ENCODE peak calls at places on chromosomes 7 and 10, in four cellular contexts. One of them, this sample, is unnamed.

GRCh38 chr10:113463777-113464176 is 89.1 kb upstream of the HABP2 start:
- DNase-seq in uterus: no peak
- DNase-seq in mammary epithelial cell: no peak
- DNase-seq in endodermal cell: no peak
- DNase-seq in this sample: peak

GRCh38 chr7:104903781-104904180 is 110.2 kb upstream of the KMT2E start:
- DNase-seq in uterus: no peak
- DNase-seq in mammary epithelial cell: no peak
- DNase-seq in endodermal cell: no peak
- DNase-seq in this sample: no peak

GRCh38 chr7:38191791-38192190 is 13.7 kb downstream of the STARD3NL start:
- DNase-seq in uterus: no peak
- DNase-seq in mammary epithelial cell: no peak
- DNase-seq in endodermal cell: no peak
- DNase-seq in this sample: no peak

GRCh38 chr10:22702348-22702747 is 12.0 kb downstream of the PIP4K2A start:
- DNase-seq in uterus: no peak
- DNase-seq in mammary epithelial cell: no peak
- DNase-seq in endodermal cell: no peak
- DNase-seq in this sample: peak

GRCh38 chr7:155369766-155370165 is 72.1 kb downstream of the INSIG1 start:
- DNase-seq in uterus: no peak
- DNase-seq in mammary epithelial cell: no peak
- DNase-seq in endodermal cell: no peak
- DNase-seq in this sample: no peak

GRCh38 chr7:135164357-135165021 is 6.0 kb downstream of the CYREN start:
- DNase-seq in uterus: no peak
- DNase-seq in mammary epithelial cell: no peak
- DNase-seq in endodermal cell: no peak
- DNase-seq in this sample: no peak

GRCh38 chr10:72170263-72170662 is 45.5 kb upstream of the ANAPC16 start:
- DNase-seq in uterus: no peak
- DNase-seq in mammary epithelial cell: no peak
- DNase-seq in endodermal cell: no peak
- DNase-seq in this sample: peak

GRCh38 chr7:52917982-52918578 is 117.4 kb upstream of the POM121L12 start:
- DNase-seq in uterus: no peak
- DNase-seq in mammary epithelial cell: no peak
- DNase-seq in endodermal cell: peak
- DNase-seq in this sample: no peak

GRCh38 chr10:131574707-131575430 is 263.3 kb upstream of the TCERG1L start:
- DNase-seq in uterus: no peak
- DNase-seq in mammary epithelial cell: no peak
- DNase-seq in endodermal cell: peak
- DNase-seq in this sample: no peak

GRCh38 chr10:104406715-104407517 is 53.3 kb downstream of the CFAP58 start:
- DNase-seq in uterus: no peak
- DNase-seq in mammary epithelial cell: peak
- DNase-seq in endodermal cell: no peak
- DNase-seq in this sample: peak

GRCh38 chr10:128463991-128464755 is 337.9 kb upstream of the MKI67 start:
- DNase-seq in uterus: peak
- DNase-seq in mammary epithelial cell: peak
- DNase-seq in endodermal cell: peak
- DNase-seq in this sample: peak

GRCh38 chr10:73263948-73264347 is 11.5 kb upstream of the MRPS16 start:
- DNase-seq in uterus: no peak
- DNase-seq in mammary epithelial cell: peak
- DNase-seq in endodermal cell: no peak
- DNase-seq in this sample: peak

GRCh38 chr7:114182837-114183236 is 231.8 kb upstream of the FOXP2 start:
- DNase-seq in uterus: no peak
- DNase-seq in mammary epithelial cell: no peak
- DNase-seq in endodermal cell: no peak
- DNase-seq in this sample: no peak

GRCh38 chr7:16071246-16071857 is 350.0 kb downstream of the CRPPA start:
- DNase-seq in uterus: no peak
- DNase-seq in mammary epithelial cell: peak
- DNase-seq in endodermal cell: peak
- DNase-seq in this sample: peak

GRCh38 chr10:24988831-24989769 is 26.9 kb downstream of the ENKUR start:
- DNase-seq in uterus: no peak
- DNase-seq in mammary epithelial cell: no peak
- DNase-seq in endodermal cell: no peak
- DNase-seq in this sample: no peak

GRCh38 chr7:139108256-139109187 is 998 bp downstream of the ZC3HAV1 start:
- DNase-seq in uterus: peak
- DNase-seq in mammary epithelial cell: peak
- DNase-seq in endodermal cell: peak
- DNase-seq in this sample: peak

GRCh38 chr10:128751284-128751683 is 625.1 kb upstream of the MKI67 start:
- DNase-seq in uterus: no peak
- DNase-seq in mammary epithelial cell: no peak
- DNase-seq in endodermal cell: no peak
- DNase-seq in this sample: no peak

GRCh38 chr10:78745445-78745844 is 323.3 kb upstream of the ZMIZ1 start:
- DNase-seq in uterus: no peak
- DNase-seq in mammary epithelial cell: no peak
- DNase-seq in endodermal cell: no peak
- DNase-seq in this sample: no peak

GRCh38 chr10:126315471-126316177 is 72.7 kb downstream of the ADAM12 start:
- DNase-seq in uterus: no peak
- DNase-seq in mammary epithelial cell: no peak
- DNase-seq in endodermal cell: no peak
- DNase-seq in this sample: peak

GRCh38 chr10:3147117-3147820 is 25.3 kb downstream of the PITRM1 start:
- DNase-seq in uterus: no peak
- DNase-seq in mammary epithelial cell: no peak
- DNase-seq in endodermal cell: no peak
- DNase-seq in this sample: no peak

GRCh38 chr10:13503745-13504463 is 24.9 kb downstream of the BEND7 start:
- DNase-seq in uterus: no peak
- DNase-seq in mammary epithelial cell: peak
- DNase-seq in endodermal cell: no peak
- DNase-seq in this sample: peak

GRCh38 chr7:44184221-44184873 is 4.9 kb downstream of the GCK start:
- DNase-seq in uterus: no peak
- DNase-seq in mammary epithelial cell: peak
- DNase-seq in endodermal cell: peak
- DNase-seq in this sample: peak

GRCh38 chr10:116106611-116107010 is 166.4 kb downstream of the GFRA1 start:
- DNase-seq in uterus: no peak
- DNase-seq in mammary epithelial cell: no peak
- DNase-seq in endodermal cell: peak
- DNase-seq in this sample: no peak

GRCh38 chr7:116953372-116953726 is at the start of gene ST7:
- DNase-seq in uterus: peak
- DNase-seq in mammary epithelial cell: peak
- DNase-seq in endodermal cell: peak
- DNase-seq in this sample: peak

GRCh38 chr10:75356484-75356883 is 45.1 kb downstream of the ZNF503 start:
- DNase-seq in uterus: no peak
- DNase-seq in mammary epithelial cell: no peak
- DNase-seq in endodermal cell: peak
- DNase-seq in this sample: no peak

GRCh38 chr10:51269816-51270215 is 195.5 kb downstream of the PRKG1 start:
- DNase-seq in uterus: no peak
- DNase-seq in mammary epithelial cell: no peak
- DNase-seq in endodermal cell: no peak
- DNase-seq in this sample: peak

GRCh38 chr7:141231018-141231792 is 157.3 kb downstream of the TMEM178B start:
- DNase-seq in uterus: no peak
- DNase-seq in mammary epithelial cell: no peak
- DNase-seq in endodermal cell: peak
- DNase-seq in this sample: peak

GRCh38 chr10:133396035-133396624 is 2.2 kb downstream of the MTG1 start:
- DNase-seq in uterus: no peak
- DNase-seq in mammary epithelial cell: no peak
- DNase-seq in endodermal cell: no peak
- DNase-seq in this sample: no peak

GRCh38 chr10:89241491-89242339 is 9.9 kb downstream of the LIPA start:
- DNase-seq in uterus: no peak
- DNase-seq in mammary epithelial cell: peak
- DNase-seq in endodermal cell: no peak
- DNase-seq in this sample: no peak

GRCh38 chr7:103981003-103981423 is 8.4 kb downstream of the RELN start:
- DNase-seq in uterus: no peak
- DNase-seq in mammary epithelial cell: no peak
- DNase-seq in endodermal cell: no peak
- DNase-seq in this sample: no peak

GRCh38 chr10:110392860-110393732 is 88.4 kb upstream of the SMNDC1 start:
- DNase-seq in uterus: peak
- DNase-seq in mammary epithelial cell: peak
- DNase-seq in endodermal cell: no peak
- DNase-seq in this sample: peak

GRCh38 chr10:100827819-100828743 is 82.7 kb downstream of the PAX2 start:
- DNase-seq in uterus: no peak
- DNase-seq in mammary epithelial cell: peak
- DNase-seq in endodermal cell: peak
- DNase-seq in this sample: no peak

GRCh38 chr7:35366167-35367155 is 112.6 kb upstream of the TBX20 start:
- DNase-seq in uterus: no peak
- DNase-seq in mammary epithelial cell: no peak
- DNase-seq in endodermal cell: peak
- DNase-seq in this sample: no peak

GRCh38 chr7:69708857-69709256 is 110.6 kb downstream of the AUTS2 start:
- DNase-seq in uterus: no peak
- DNase-seq in mammary epithelial cell: no peak
- DNase-seq in endodermal cell: peak
- DNase-seq in this sample: peak

GRCh38 chr10:102007802-102008201 is 48.2 kb downstream of the ARMH3 start:
- DNase-seq in uterus: no peak
- DNase-seq in mammary epithelial cell: no peak
- DNase-seq in endodermal cell: no peak
- DNase-seq in this sample: no peak

GRCh38 chr10:8544057-8544380 is 489.5 kb downstream of the GATA3 start:
- DNase-seq in uterus: no peak
- DNase-seq in mammary epithelial cell: peak
- DNase-seq in endodermal cell: no peak
- DNase-seq in this sample: no peak
- H3K27ac ChIP-seq in uterus: no peak
- H3K27ac ChIP-seq in mammary epithelial cell: no peak
- H3K27ac ChIP-seq in endodermal cell: no peak
- H3K27ac ChIP-seq in this sample: no peak

GRCh38 chr10:60441515-60441914 is 51.8 kb upstream of the ANK3 start:
- DNase-seq in uterus: no peak
- DNase-seq in mammary epithelial cell: no peak
- DNase-seq in endodermal cell: no peak
- DNase-seq in this sample: peak
- TF ChIP-seq CTCF in uterus: no peak
- TF ChIP-seq CTCF in mammary epithelial cell: peak
- TF ChIP-seq CTCF in endodermal cell: peak
- TF ChIP-seq CTCF in this sample: no peak

GRCh38 chr7:121083138-121083789 is 94.8 kb downstream of the CPED1 start:
- DNase-seq in uterus: no peak
- DNase-seq in mammary epithelial cell: peak
- DNase-seq in endodermal cell: no peak
- DNase-seq in this sample: peak
- H3K27ac ChIP-seq in uterus: no peak
- H3K27ac ChIP-seq in mammary epithelial cell: peak
- H3K27ac ChIP-seq in endodermal cell: no peak
- H3K27ac ChIP-seq in this sample: peak

GRCh38 chr10:56349611-56350010 is 11.4 kb downstream of the ZWINT start:
- DNase-seq in uterus: no peak
- DNase-seq in mammary epithelial cell: no peak
- DNase-seq in endodermal cell: no peak
- DNase-seq in this sample: no peak
- TF ChIP-seq CTCF in uterus: no peak
- TF ChIP-seq CTCF in mammary epithelial cell: peak
- TF ChIP-seq CTCF in endodermal cell: peak
- TF ChIP-seq CTCF in this sample: peak

DNA sequence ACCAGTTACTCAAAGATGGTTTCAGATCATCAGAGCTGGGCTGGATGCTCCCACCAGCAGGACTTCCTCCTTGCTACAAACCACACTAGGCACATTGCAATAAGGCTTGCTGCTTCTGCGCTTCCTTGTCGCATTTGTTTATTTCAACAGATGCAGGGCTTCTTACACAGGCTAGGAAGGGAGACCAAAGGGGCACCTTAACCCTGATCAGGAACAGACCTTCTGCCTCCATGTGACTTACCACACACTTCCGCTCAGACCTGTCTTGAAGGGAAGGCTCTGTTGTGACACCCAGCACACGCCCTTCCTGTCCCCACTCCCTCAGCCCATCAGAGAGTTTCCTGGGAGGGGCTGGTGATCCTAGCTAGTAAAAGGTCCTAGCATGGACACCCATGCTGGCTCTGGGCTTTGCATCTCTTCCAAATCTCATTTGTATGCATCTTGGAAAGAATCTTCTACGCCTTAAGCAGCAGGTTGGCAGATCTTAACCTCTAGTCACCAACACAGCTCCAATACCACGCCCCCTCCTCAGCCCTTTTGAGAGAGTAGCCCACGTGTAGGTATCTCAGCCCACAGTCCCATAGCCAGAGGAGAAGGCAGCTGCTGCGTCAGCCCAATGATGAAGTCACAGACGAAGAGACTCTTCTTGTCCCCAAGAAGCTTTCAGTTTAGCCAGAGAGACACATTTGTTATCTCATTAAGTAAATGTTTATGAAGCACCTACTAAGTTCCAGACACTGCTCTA is 47.1 kb upstream of the SVIL start:
- DNase-seq in uterus: no peak
- DNase-seq in mammary epithelial cell: no peak
- DNase-seq in endodermal cell: no peak
- DNase-seq in this sample: no peak
- H3K27ac ChIP-seq in uterus: peak
- H3K27ac ChIP-seq in mammary epithelial cell: no peak
- H3K27ac ChIP-seq in endodermal cell: no peak
- H3K27ac ChIP-seq in this sample: no peak

DNA sequence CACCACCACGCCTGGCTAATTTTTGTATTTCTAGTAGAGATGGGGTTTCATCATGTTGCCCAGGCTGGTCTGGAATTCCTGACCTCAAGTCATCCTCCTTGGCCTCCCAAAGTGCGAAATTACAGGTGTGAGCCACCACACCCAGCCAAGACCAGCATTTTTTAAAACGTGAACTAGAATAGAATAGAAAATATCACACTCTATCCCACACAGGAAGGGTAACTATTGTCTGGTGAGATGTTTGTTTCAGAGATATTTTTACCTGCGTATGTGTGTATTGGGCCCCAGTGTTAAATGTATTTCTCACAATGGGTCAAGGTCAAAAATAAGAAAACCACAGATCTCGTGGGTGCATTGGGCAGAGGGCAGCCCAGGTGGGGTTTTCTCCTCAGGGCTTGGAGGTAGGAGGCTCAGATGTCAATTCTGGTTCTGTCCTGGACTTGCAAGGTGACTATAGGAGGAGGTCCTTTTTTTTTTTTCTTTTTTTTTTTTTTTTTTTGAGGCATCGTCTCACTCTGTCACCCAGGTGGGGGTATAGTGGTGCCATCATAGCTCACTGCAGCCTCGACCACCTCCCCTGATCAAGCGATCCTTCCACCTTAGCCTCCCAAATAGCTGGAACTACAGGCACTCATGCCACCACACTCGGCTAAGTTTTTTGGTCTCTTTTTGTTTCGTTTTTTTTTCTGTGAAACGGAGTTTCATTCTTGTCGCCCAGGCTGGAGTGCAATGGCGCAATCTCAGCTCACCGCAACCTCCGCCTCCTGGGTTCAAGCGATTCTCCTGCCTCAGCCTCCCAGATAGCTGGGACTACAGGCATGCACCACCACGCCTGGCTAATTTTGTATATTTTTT is 19.0 kb downstream of the SH2B2 start:
- DNase-seq in uterus: no peak
- DNase-seq in mammary epithelial cell: no peak
- DNase-seq in endodermal cell: no peak
- DNase-seq in this sample: no peak
- TF ChIP-seq CTCF in uterus: no peak
- TF ChIP-seq CTCF in mammary epithelial cell: no peak
- TF ChIP-seq CTCF in endodermal cell: no peak
- TF ChIP-seq CTCF in this sample: no peak